ENCODE peak calls at places on chromosomes 6 and 20, in seven cellular contexts. One of them, this sample, is unnamed.

GRCh38 chr20:10524034-10524476 is 89.0 kb downstream of the SLX4IP start:
- DNase-seq in mesendoderm: peak
- DNase-seq in tibial artery: peak
- DNase-seq in cardiac muscle cell: peak
- DNase-seq in kidney: no peak
- DNase-seq in DND-41: no peak
- DNase-seq in uterus: peak
- DNase-seq in this sample: no peak

GRCh38 chr6:16064687-16065086 is 64.2 kb upstream of the MYLIP start:
- DNase-seq in tibial artery: no peak
- DNase-seq in mesendoderm: peak
- DNase-seq in cardiac muscle cell: no peak
- DNase-seq in DND-41: no peak
- DNase-seq in uterus: no peak
- DNase-seq in kidney: no peak
- DNase-seq in this sample: no peak

GRCh38 chr20:36744764-36745191 is 1.1 kb downstream of the NDRG3 start:
- DNase-seq in kidney: no peak
- DNase-seq in tibial artery: peak
- DNase-seq in DND-41: no peak
- DNase-seq in cardiac muscle cell: peak
- DNase-seq in uterus: peak
- DNase-seq in mesendoderm: peak
- DNase-seq in this sample: no peak

GRCh38 chr6:16836186-16836981 is 75.1 kb upstream of the ATXN1 start:
- DNase-seq in mesendoderm: no peak
- DNase-seq in cardiac muscle cell: no peak
- DNase-seq in kidney: no peak
- DNase-seq in uterus: no peak
- DNase-seq in DND-41: no peak
- DNase-seq in tibial artery: no peak
- DNase-seq in this sample: no peak

GRCh38 chr6:132570221-132570777 is at the start of gene TAAR6:
- DNase-seq in uterus: no peak
- DNase-seq in tibial artery: no peak
- DNase-seq in cardiac muscle cell: no peak
- DNase-seq in mesendoderm: no peak
- DNase-seq in DND-41: no peak
- DNase-seq in kidney: no peak
- DNase-seq in this sample: no peak

GRCh38 chr20:45894797-45895196 is 3.7 kb downstream of the CTSA start:
- DNase-seq in kidney: peak
- DNase-seq in tibial artery: no peak
- DNase-seq in DND-41: no peak
- DNase-seq in cardiac muscle cell: no peak
- DNase-seq in mesendoderm: no peak
- DNase-seq in uterus: no peak
- DNase-seq in this sample: no peak

GRCh38 chr20:311603-312002 is 13.7 kb upstream of the SOX12 start:
- DNase-seq in kidney: no peak
- DNase-seq in uterus: no peak
- DNase-seq in tibial artery: no peak
- DNase-seq in cardiac muscle cell: no peak
- DNase-seq in DND-41: no peak
- DNase-seq in mesendoderm: no peak
- DNase-seq in this sample: no peak

GRCh38 chr6:163543311-163543710 is 128.8 kb downstream of the QKI start:
- DNase-seq in cardiac muscle cell: no peak
- DNase-seq in tibial artery: no peak
- DNase-seq in mesendoderm: peak
- DNase-seq in kidney: no peak
- DNase-seq in DND-41: no peak
- DNase-seq in uterus: no peak
- DNase-seq in this sample: no peak

GRCh38 chr6:16438677-16439615 is 200.6 kb downstream of the GMPR start:
- DNase-seq in kidney: no peak
- DNase-seq in cardiac muscle cell: peak
- DNase-seq in DND-41: no peak
- DNase-seq in tibial artery: no peak
- DNase-seq in mesendoderm: peak
- DNase-seq in uterus: no peak
- DNase-seq in this sample: no peak

GRCh38 chr6:85450578-85450884 is 648 bp downstream of the NT5E start:
- DNase-seq in cardiac muscle cell: no peak
- DNase-seq in mesendoderm: no peak
- DNase-seq in kidney: no peak
- DNase-seq in uterus: no peak
- DNase-seq in tibial artery: no peak
- DNase-seq in DND-41: no peak
- DNase-seq in this sample: no peak
- H3K4me3 ChIP-seq in cardiac muscle cell: peak
- H3K4me3 ChIP-seq in mesendoderm: peak
- H3K4me3 ChIP-seq in kidney: peak
- H3K4me3 ChIP-seq in uterus: peak
- H3K4me3 ChIP-seq in tibial artery: peak
- H3K4me3 ChIP-seq in DND-41: no peak
- H3K4me3 ChIP-seq in this sample: peak

GRCh38 chr6:41706876-41707564 is 28.4 kb downstream of the TFEB start:
- DNase-seq in cardiac muscle cell: no peak
- DNase-seq in mesendoderm: no peak
- DNase-seq in tibial artery: peak
- DNase-seq in kidney: peak
- DNase-seq in DND-41: peak
- DNase-seq in uterus: peak
- DNase-seq in this sample: no peak

GRCh38 chr6:41705996-41706835 is 29.2 kb downstream of the TFEB start:
- DNase-seq in tibial artery: peak
- DNase-seq in kidney: peak
- DNase-seq in mesendoderm: peak
- DNase-seq in cardiac muscle cell: peak
- DNase-seq in DND-41: no peak
- DNase-seq in uterus: peak
- DNase-seq in this sample: no peak

GRCh38 chr6:41704656-41705328 is 30.6 kb downstream of the TFEB start:
- DNase-seq in cardiac muscle cell: no peak
- DNase-seq in mesendoderm: no peak
- DNase-seq in DND-41: no peak
- DNase-seq in uterus: no peak
- DNase-seq in tibial artery: no peak
- DNase-seq in kidney: no peak
- DNase-seq in this sample: no peak

GRCh38 chr6:41704028-41704427 is 31.4 kb downstream of the TFEB start:
- DNase-seq in kidney: peak
- DNase-seq in uterus: no peak
- DNase-seq in mesendoderm: no peak
- DNase-seq in tibial artery: no peak
- DNase-seq in cardiac muscle cell: no peak
- DNase-seq in DND-41: no peak
- DNase-seq in this sample: no peak

GRCh38 chr6:41705329-41705995 is 29.9 kb downstream of the TFEB start:
- DNase-seq in DND-41: no peak
- DNase-seq in tibial artery: no peak
- DNase-seq in cardiac muscle cell: no peak
- DNase-seq in uterus: no peak
- DNase-seq in mesendoderm: no peak
- DNase-seq in kidney: no peak
- DNase-seq in this sample: no peak
- H3K4me3 ChIP-seq in DND-41: no peak
- H3K4me3 ChIP-seq in tibial artery: peak
- H3K4me3 ChIP-seq in cardiac muscle cell: no peak
- H3K4me3 ChIP-seq in uterus: no peak
- H3K4me3 ChIP-seq in mesendoderm: no peak
- H3K4me3 ChIP-seq in kidney: no peak
- H3K4me3 ChIP-seq in this sample: no peak

DNA sequence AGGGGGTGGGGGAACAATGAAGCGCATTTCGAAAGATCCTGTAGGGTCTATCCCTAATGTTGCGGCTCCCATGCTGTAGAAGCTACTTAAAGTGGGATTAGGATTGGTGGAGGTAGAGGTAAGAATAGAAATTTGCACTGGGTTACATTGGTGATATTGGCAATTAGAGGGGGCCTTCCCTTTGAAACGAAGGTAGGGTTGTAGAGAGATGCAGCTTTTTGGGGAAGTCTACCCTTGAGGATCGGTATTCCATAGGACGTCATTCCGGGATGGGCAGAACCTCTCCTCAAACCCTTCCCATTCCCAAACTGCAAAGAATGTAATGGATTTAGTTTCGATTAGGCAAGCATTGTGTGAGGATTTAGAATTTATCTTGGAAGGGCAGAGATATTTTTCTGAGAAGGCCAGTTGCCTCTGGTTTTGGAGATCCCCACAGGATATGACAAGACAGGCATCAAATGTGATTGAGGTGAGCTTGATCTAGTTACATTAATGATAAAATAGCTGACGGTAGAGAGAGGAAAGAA is 5.4 kb upstream of the ZNFX1 start:
- DNase-seq in mesendoderm: peak
- DNase-seq in tibial artery: no peak
- DNase-seq in kidney: no peak
- DNase-seq in uterus: no peak
- DNase-seq in DND-41: no peak
- DNase-seq in cardiac muscle cell: no peak
- DNase-seq in this sample: no peak
- H3K4me3 ChIP-seq in mesendoderm: peak
- H3K4me3 ChIP-seq in tibial artery: no peak
- H3K4me3 ChIP-seq in kidney: no peak
- H3K4me3 ChIP-seq in uterus: no peak
- H3K4me3 ChIP-seq in DND-41: peak
- H3K4me3 ChIP-seq in cardiac muscle cell: no peak
- H3K4me3 ChIP-seq in this sample: no peak

GRCh38 chr6:25297823-25298507 is 18.8 kb downstream of the CARMIL1 start:
- DNase-seq in tibial artery: no peak
- DNase-seq in cardiac muscle cell: no peak
- DNase-seq in kidney: no peak
- DNase-seq in uterus: no peak
- DNase-seq in DND-41: no peak
- DNase-seq in mesendoderm: no peak
- DNase-seq in this sample: no peak

GRCh38 chr6:25296217-25296905 is 17.2 kb downstream of the CARMIL1 start:
- DNase-seq in cardiac muscle cell: peak
- DNase-seq in DND-41: no peak
- DNase-seq in tibial artery: no peak
- DNase-seq in kidney: no peak
- DNase-seq in mesendoderm: no peak
- DNase-seq in uterus: no peak
- DNase-seq in this sample: no peak

GRCh38 chr6:25298508-25298834 is 19.3 kb downstream of the CARMIL1 start:
- DNase-seq in DND-41: no peak
- DNase-seq in cardiac muscle cell: no peak
- DNase-seq in tibial artery: no peak
- DNase-seq in uterus: no peak
- DNase-seq in kidney: no peak
- DNase-seq in mesendoderm: no peak
- DNase-seq in this sample: no peak

GRCh38 chr6:25295651-25296050 is 16.5 kb downstream of the CARMIL1 start:
- DNase-seq in cardiac muscle cell: no peak
- DNase-seq in tibial artery: no peak
- DNase-seq in uterus: no peak
- DNase-seq in mesendoderm: no peak
- DNase-seq in DND-41: no peak
- DNase-seq in kidney: no peak
- DNase-seq in this sample: no peak

GRCh38 chr6:25296980-25297379 is 17.8 kb downstream of the CARMIL1 start:
- DNase-seq in mesendoderm: no peak
- DNase-seq in kidney: no peak
- DNase-seq in cardiac muscle cell: no peak
- DNase-seq in DND-41: no peak
- DNase-seq in uterus: no peak
- DNase-seq in tibial artery: peak
- DNase-seq in this sample: no peak
- H3K4me3 ChIP-seq in mesendoderm: no peak
- H3K4me3 ChIP-seq in kidney: no peak
- H3K4me3 ChIP-seq in cardiac muscle cell: no peak
- H3K4me3 ChIP-seq in DND-41: no peak
- H3K4me3 ChIP-seq in uterus: no peak
- H3K4me3 ChIP-seq in tibial artery: no peak
- H3K4me3 ChIP-seq in this sample: no peak

GRCh38 chr6:75484535-75484934 is 9.1 kb downstream of the FILIP1 start:
- DNase-seq in kidney: no peak
- DNase-seq in mesendoderm: no peak
- DNase-seq in cardiac muscle cell: no peak
- DNase-seq in uterus: no peak
- DNase-seq in DND-41: no peak
- DNase-seq in tibial artery: no peak
- DNase-seq in this sample: no peak

GRCh38 chr6:75481936-75482593 is 11.5 kb downstream of the FILIP1 start:
- DNase-seq in DND-41: no peak
- DNase-seq in kidney: no peak
- DNase-seq in tibial artery: peak
- DNase-seq in mesendoderm: no peak
- DNase-seq in uterus: peak
- DNase-seq in cardiac muscle cell: no peak
- DNase-seq in this sample: no peak

GRCh38 chr6:75480425-75480824 is 13.2 kb downstream of the FILIP1 start:
- DNase-seq in mesendoderm: no peak
- DNase-seq in tibial artery: no peak
- DNase-seq in cardiac muscle cell: no peak
- DNase-seq in uterus: no peak
- DNase-seq in kidney: no peak
- DNase-seq in DND-41: no peak
- DNase-seq in this sample: no peak

GRCh38 chr6:75481394-75481793 is 12.2 kb downstream of the FILIP1 start:
- DNase-seq in cardiac muscle cell: no peak
- DNase-seq in uterus: no peak
- DNase-seq in tibial artery: no peak
- DNase-seq in DND-41: no peak
- DNase-seq in kidney: no peak
- DNase-seq in mesendoderm: peak
- DNase-seq in this sample: no peak

DNA sequence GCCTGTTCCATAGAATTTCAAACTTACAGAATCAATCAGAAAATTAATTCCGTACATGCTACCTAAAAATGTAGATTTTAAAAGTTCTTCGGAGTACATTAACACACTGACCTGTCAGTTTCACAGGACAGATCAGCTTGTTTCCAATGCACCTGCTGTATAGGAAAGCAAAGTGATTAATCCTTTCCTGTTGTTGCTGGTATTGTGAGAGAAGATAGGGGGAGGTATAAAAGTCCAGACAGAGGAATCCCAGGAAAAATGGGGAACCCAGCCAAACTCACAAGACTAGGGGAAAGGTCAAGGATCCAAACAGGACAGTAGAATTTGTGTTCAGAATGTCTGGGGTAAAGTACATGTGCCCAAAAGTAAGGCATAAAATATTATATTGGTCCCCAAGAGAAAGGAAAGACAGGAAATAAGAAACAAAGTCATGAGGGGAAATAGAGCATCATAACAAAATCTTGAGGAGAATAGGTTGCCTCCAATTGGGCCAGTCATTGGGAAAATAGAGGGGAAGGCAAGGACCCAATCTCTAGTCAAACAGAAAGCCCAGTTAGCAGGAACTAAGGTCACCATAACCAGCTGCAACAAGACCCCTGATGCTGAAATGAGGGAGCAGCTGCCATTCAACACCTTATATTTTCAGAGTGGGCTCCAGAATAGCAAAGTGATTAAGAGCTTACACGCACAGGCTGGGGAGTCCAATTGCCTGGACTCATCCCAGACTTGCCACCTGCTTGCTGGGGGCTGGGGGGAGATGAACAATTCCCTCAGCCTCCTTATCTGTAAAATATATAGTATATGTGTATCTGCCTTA is 10.3 kb downstream of the FILIP1 start:
- DNase-seq in tibial artery: no peak
- DNase-seq in uterus: no peak
- DNase-seq in mesendoderm: no peak
- DNase-seq in DND-41: no peak
- DNase-seq in kidney: no peak
- DNase-seq in cardiac muscle cell: no peak
- DNase-seq in this sample: no peak
- H3K4me3 ChIP-seq in tibial artery: no peak
- H3K4me3 ChIP-seq in uterus: no peak
- H3K4me3 ChIP-seq in mesendoderm: no peak
- H3K4me3 ChIP-seq in DND-41: no peak
- H3K4me3 ChIP-seq in kidney: no peak
- H3K4me3 ChIP-seq in cardiac muscle cell: no peak
- H3K4me3 ChIP-seq in this sample: no peak

This sample was measured in Jurkat, Clone E6-1.